ENCODE peak calls at places on chromosomes 4 and X, in eight cellular contexts. N is spleen, A is suprapubic skin, Y is MM.1S, Z is MCF 10A, D is neural crest cell, C is psoas muscle, K is AG04449. O is an unnamed sample.
A peak's percentile ranks its signal among the peaks of the same experiment; 100 is the strongest.

GRCh38 chrX:3811331-3812311 is 98.2 kb upstream of the PRKX start:
- DNase-seq in A (no peak), K (no peak), Z (peak; percentile 23), N (peak; percentile 72), D (no peak), C (no peak), Y (peak; percentile 62), O (peak; percentile 67)

GRCh38 chr4:105281016-105281415 is 134.3 kb downstream of the TET2 start:
- DNase-seq in Y (no peak), D (no peak), N (no peak), A (no peak), Z (no peak), C (no peak), K (no peak), O (no peak)

GRCh38 chr4:173005912-173006633 is 162.5 kb upstream of the GALNT7 start:
- DNase-seq in Y (no peak), A (no peak), K (no peak), Z (no peak), C (no peak), D (no peak), N (no peak), O (no peak)

GRCh38 chrX:130055103-130055502 is 55.2 kb downstream of the ELF4 start:
- DNase-seq in C (peak; percentile 33), A (no peak), N (no peak), D (no peak), K (peak; percentile 17), Z (no peak), Y (no peak), O (no peak)

GRCh38 chr4:75671802-75672421 is 1.3 kb downstream of the G3BP2 start:
- DNase-seq in A (no peak), K (no peak), Z (peak; percentile 8), Y (no peak), D (no peak), C (no peak), N (no peak), O (no peak)

GRCh38 chrX:120302434-120302833 is 8.8 kb downstream of the TMEM255A start:
- DNase-seq in N (peak; percentile 91), Y (peak; percentile 97), K (no peak), A (no peak), Z (peak; percentile 3), C (no peak), D (no peak), O (peak; percentile 28)

GRCh38 chr4:172707622-172708021 is 461.0 kb upstream of the GALNT7 start:
- DNase-seq in Y (no peak), C (no peak), Z (no peak), N (no peak), D (no peak), K (no peak), A (no peak), O (no peak)

GRCh38 chrX:100447563-100448397 is 37.7 kb upstream of the PCDH19 start:
- DNase-seq in Y (peak; percentile 39), D (peak; percentile 59), A (no peak), N (no peak), K (no peak), C (peak; percentile 29), Z (peak; percentile 54), O (peak; percentile 44)

GRCh38 chrX:12065251-12065650 is 73.0 kb upstream of the FRMPD4 start:
- DNase-seq in A (no peak), D (no peak), K (no peak), Y (no peak), N (no peak), Z (peak; percentile 63), C (no peak), O (no peak)

GRCh38 chr4:140004580-140005314 is 149.2 kb downstream of the MAML3 start:
- DNase-seq in N (no peak), A (no peak), Y (no peak), Z (no peak), C (peak; percentile 59), D (peak; percentile 39), K (no peak), O (no peak)

GRCh38 chr4:112130903-112131302 is 14.4 kb upstream of the FAM241A start:
- DNase-seq in C (no peak), Z (peak; percentile 27), K (no peak), A (no peak), N (no peak), Y (no peak), D (no peak), O (no peak)

GRCh38 chrX:94288325-94288724 is 614.3 kb downstream of the FAM133A start:
- DNase-seq in Z (peak; percentile 12), K (no peak), A (no peak), D (no peak), N (no peak), Y (peak; percentile 7), C (no peak), O (no peak)

GRCh38 chr4:156933633-156934258 is 37.9 kb downstream of the PDGFC start:
- DNase-seq in A (no peak), N (no peak), Y (no peak), K (peak; percentile 82), C (no peak), D (no peak), Z (peak; percentile 80), O (no peak)

GRCh38 chr4:66633472-66633871 is 911.8 kb downstream of the CENPC start:
- DNase-seq in K (no peak), A (no peak), C (no peak), N (no peak), D (no peak), Y (no peak), Z (no peak), O (no peak)

GRCh38 chrX:80766916-80767315 is 42.8 kb downstream of the BRWD3 start:
- DNase-seq in N (no peak), Z (no peak), Y (no peak), D (no peak), K (no peak), A (no peak), C (no peak), O (no peak)

GRCh38 chr4:141307241-141307689 is 86.6 kb downstream of the ZNF330 start:
- DNase-seq in A (no peak), K (peak; percentile 29), N (peak; percentile 82), Y (peak; percentile 59), Z (peak; percentile 69), C (peak; percentile 48), D (peak; percentile 39), O (peak; percentile 74)

GRCh38 chrX:104330966-104331365 is 76.2 kb upstream of the ESX1 start:
- DNase-seq in Y (no peak), Z (no peak), D (no peak), C (no peak), A (no peak), K (no peak), N (no peak), O (no peak)

GRCh38 chr4:186650401-186651180 is 73.1 kb downstream of the FAT1 start:
- DNase-seq in K (no peak), D (no peak), A (no peak), C (no peak), N (no peak), Z (no peak), Y (no peak), O (no peak)

GRCh38 chr4:154928640-154929257 is 147.7 kb downstream of the RBM46 start:
- DNase-seq in N (no peak), Z (peak; percentile 54), K (no peak), C (no peak), D (no peak), Y (no peak), A (no peak), O (no peak)

GRCh38 chrX:10259716-10260115 is 102.9 kb downstream of the CLCN4 start:
- DNase-seq in D (no peak), Z (no peak), N (no peak), K (no peak), A (no peak), Y (no peak), C (no peak), O (no peak)

GRCh38 chrX:10254746-10255145 is 98.0 kb downstream of the CLCN4 start:
- DNase-seq in A (no peak), Y (no peak), C (no peak), K (no peak), Z (peak; percentile 26), N (no peak), D (no peak), O (no peak)
- TF ChIP-seq CTCF in A (no peak), Y (no peak), C (no peak), K (no peak), Z (peak; percentile 35), N (no peak), D (no peak), O (no peak)

DNA sequence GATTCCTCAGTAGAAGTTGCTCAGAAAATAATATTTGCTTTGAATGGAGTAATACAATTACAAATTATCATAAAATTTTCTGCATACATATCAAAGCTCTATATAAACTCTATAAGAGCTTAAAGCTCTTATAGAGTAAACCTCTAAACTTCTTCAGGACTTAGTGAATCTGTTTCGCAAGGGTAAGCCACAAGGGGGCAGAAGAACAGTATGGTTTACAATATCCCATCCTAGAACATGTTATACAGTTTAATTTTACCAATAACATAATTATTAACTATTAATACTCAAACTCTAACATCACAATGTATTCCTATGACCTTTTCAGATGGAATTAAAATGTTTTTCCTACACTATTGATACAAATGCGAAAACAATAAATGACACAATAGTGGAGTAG is 33.8 kb upstream of the SPANXN1 start:
- DNase-seq in A (no peak), K (no peak), D (peak; percentile 7), Y (peak; percentile 44), N (no peak), C (no peak), Z (peak; percentile 65), O (no peak)
- TF ChIP-seq CTCF in A (no peak), K (no peak), D (peak; percentile 64), Y (peak; percentile 51), N (no peak), C (peak; percentile 7), Z (peak; percentile 49), O (peak; percentile 59)

DNA sequence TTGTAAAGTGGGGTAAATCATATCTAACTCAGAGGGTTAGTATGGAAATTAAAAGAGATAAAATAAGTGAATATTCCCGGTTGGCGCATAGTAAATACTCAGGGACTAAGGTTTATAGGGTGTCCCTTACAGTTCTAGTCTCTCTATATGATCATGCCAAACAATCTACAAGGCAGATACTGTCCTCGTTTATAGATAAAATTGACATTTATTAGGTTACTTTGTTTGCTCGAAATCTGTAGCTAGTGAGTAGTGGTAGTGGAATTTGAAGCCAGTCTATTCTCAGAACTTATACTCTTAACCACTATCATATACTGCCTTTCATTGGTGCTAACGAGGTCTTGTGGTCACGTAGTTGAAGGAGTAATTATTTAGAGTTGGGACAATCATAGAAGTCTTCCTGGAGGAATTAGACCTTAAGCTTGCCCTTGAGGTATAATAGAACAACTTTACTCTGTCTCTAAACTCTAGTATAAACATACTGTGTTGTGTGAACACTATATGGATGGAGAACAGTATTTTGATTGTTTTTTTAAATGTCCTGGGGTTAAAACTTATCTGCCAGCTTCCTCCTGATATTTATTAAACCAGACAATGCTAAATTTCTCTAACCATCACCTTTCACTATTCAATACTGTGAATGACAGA is 324.0 kb downstream of the STIM2 start:
- DNase-seq in C (no peak), Z (no peak), K (no peak), Y (no peak), N (no peak), D (no peak), A (no peak), O (no peak)
- TF ChIP-seq CTCF in C (no peak), Z (no peak), K (no peak), Y (no peak), N (no peak), D (no peak), A (no peak), O (no peak)

DNA sequence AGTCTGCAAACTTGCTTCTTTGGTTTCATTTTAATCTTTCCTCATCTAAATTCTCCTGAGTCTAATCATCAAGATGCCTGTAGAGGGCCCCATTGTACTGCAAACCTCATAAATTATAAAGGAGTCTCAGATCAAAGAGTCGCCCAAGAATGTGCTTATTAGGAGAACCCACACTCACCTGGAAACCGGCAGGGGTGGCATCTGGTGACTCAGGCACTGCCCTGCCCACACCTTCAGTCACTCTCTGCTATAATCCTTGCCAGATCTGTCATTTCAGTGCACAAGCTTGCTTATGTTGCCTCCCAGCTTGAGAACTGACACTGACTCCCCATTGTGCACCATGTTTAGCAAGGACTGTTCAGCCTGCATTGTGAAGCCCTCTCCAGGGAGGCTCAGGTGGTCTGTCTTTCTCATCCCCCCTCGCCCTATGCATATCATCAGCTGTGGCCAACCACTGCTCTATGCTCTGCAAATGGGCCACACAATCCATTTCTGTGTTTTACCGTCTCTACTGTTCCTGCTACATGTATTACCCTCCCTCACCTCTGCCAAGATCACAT is 12.4 kb downstream of the EPGN start:
- DNase-seq in Y (peak; percentile 94), D (no peak), C (no peak), Z (peak; percentile 90), N (peak; percentile 43), K (no peak), A (no peak), O (peak; percentile 42)
- TF ChIP-seq CTCF in Y (peak; percentile 73), D (peak; percentile 71), C (peak; percentile 11), Z (peak; percentile 67), N (no peak), K (peak; percentile 19), A (peak; percentile 31), O (peak; percentile 52)

O was measured in GM13977.